ENCODE peak calls at places on chromosome 5, in six cellular contexts. One of them, this sample, is unnamed.

GRCh38 chr5:133944263-133945230 is 23.9 kb downstream of the C5orf15 start:
- DNase-seq in Peyer's patch: peak; percentile 81
- DNase-seq in ovary: no peak
- DNase-seq in H1: peak; percentile 85
- DNase-seq in mucosa of descending colon: peak; percentile 45
- DNase-seq in body of pancreas: peak; percentile 80
- DNase-seq in this sample: peak; percentile 69

GRCh38 chr5:146866263-146866662 is 12.3 kb downstream of the PPP2R2B start:
- DNase-seq in Peyer's patch: no peak
- DNase-seq in ovary: no peak
- DNase-seq in H1: no peak
- DNase-seq in mucosa of descending colon: no peak
- DNase-seq in body of pancreas: no peak
- DNase-seq in this sample: no peak

GRCh38 chr5:168377525-168377924 is 86.1 kb downstream of the WWC1 start:
- DNase-seq in Peyer's patch: no peak
- DNase-seq in ovary: no peak
- DNase-seq in H1: no peak
- DNase-seq in mucosa of descending colon: no peak
- DNase-seq in body of pancreas: no peak
- DNase-seq in this sample: no peak

GRCh38 chr5:122101636-122102285 is 23.7 kb upstream of the LOX start:
- DNase-seq in Peyer's patch: no peak
- DNase-seq in ovary: no peak
- DNase-seq in H1: no peak
- DNase-seq in mucosa of descending colon: peak; percentile 14
- DNase-seq in body of pancreas: peak; percentile 10
- DNase-seq in this sample: no peak

GRCh38 chr5:90099099-90099498 is 310.5 kb downstream of the CETN3 start:
- DNase-seq in Peyer's patch: no peak
- DNase-seq in ovary: no peak
- DNase-seq in H1: no peak
- DNase-seq in mucosa of descending colon: no peak
- DNase-seq in body of pancreas: no peak
- DNase-seq in this sample: no peak

GRCh38 chr5:34687269-34688011 is 31.3 kb downstream of the RAI14 start:
- DNase-seq in Peyer's patch: no peak
- DNase-seq in ovary: no peak
- DNase-seq in H1: no peak
- DNase-seq in mucosa of descending colon: peak; percentile 27
- DNase-seq in body of pancreas: peak; percentile 28
- DNase-seq in this sample: no peak

GRCh38 chr5:24773241-24773640 is 128.5 kb upstream of the CDH10 start:
- DNase-seq in Peyer's patch: no peak
- DNase-seq in ovary: no peak
- DNase-seq in H1: no peak
- DNase-seq in mucosa of descending colon: no peak
- DNase-seq in body of pancreas: no peak
- DNase-seq in this sample: no peak

GRCh38 chr5:77925503-77925902 is 149.4 kb upstream of the TBCA start:
- DNase-seq in Peyer's patch: no peak
- DNase-seq in ovary: no peak
- DNase-seq in H1: no peak
- DNase-seq in mucosa of descending colon: no peak
- DNase-seq in body of pancreas: no peak
- DNase-seq in this sample: no peak

GRCh38 chr5:69364414-69364813 is 4.9 kb downstream of the AK6 start:
- DNase-seq in Peyer's patch: no peak
- DNase-seq in ovary: no peak
- DNase-seq in H1: no peak
- DNase-seq in mucosa of descending colon: no peak
- DNase-seq in body of pancreas: no peak
- DNase-seq in this sample: no peak

GRCh38 chr5:169745441-169746146 is 108.5 kb downstream of the DOCK2 start:
- DNase-seq in Peyer's patch: no peak
- DNase-seq in ovary: peak; percentile 32
- DNase-seq in H1: no peak
- DNase-seq in mucosa of descending colon: no peak
- DNase-seq in body of pancreas: no peak
- DNase-seq in this sample: no peak

GRCh38 chr5:35198681-35199080 is 31.6 kb downstream of the PRLR start:
- DNase-seq in Peyer's patch: no peak
- DNase-seq in ovary: no peak
- DNase-seq in H1: no peak
- DNase-seq in mucosa of descending colon: no peak
- DNase-seq in body of pancreas: no peak
- DNase-seq in this sample: no peak

GRCh38 chr5:6680922-6681321 is 32.3 kb upstream of the TENT4A start:
- DNase-seq in Peyer's patch: no peak
- DNase-seq in ovary: no peak
- DNase-seq in H1: no peak
- DNase-seq in mucosa of descending colon: no peak
- DNase-seq in body of pancreas: no peak
- DNase-seq in this sample: no peak

GRCh38 chr5:78065663-78066062 is 228.8 kb downstream of the AP3B1 start:
- DNase-seq in Peyer's patch: no peak
- DNase-seq in ovary: no peak
- DNase-seq in H1: peak; percentile 52
- DNase-seq in mucosa of descending colon: no peak
- DNase-seq in body of pancreas: no peak
- DNase-seq in this sample: peak; percentile 45

GRCh38 chr5:142960309-142960696 is 190.1 kb downstream of the ARHGAP26 start:
- DNase-seq in Peyer's patch: no peak
- DNase-seq in ovary: no peak
- DNase-seq in H1: no peak
- DNase-seq in mucosa of descending colon: no peak
- DNase-seq in body of pancreas: no peak
- DNase-seq in this sample: no peak

GRCh38 chr5:146426853-146427618 is 20.1 kb upstream of the TCERG1 start:
- DNase-seq in Peyer's patch: no peak
- DNase-seq in ovary: no peak
- DNase-seq in H1: no peak
- DNase-seq in mucosa of descending colon: no peak
- DNase-seq in body of pancreas: no peak
- DNase-seq in this sample: no peak

GRCh38 chr5:148228392-148228984 is 9.8 kb upstream of the MARCOL start:
- DNase-seq in Peyer's patch: no peak
- DNase-seq in ovary: no peak
- DNase-seq in H1: no peak
- DNase-seq in mucosa of descending colon: no peak
- DNase-seq in body of pancreas: no peak
- DNase-seq in this sample: no peak

GRCh38 chr5:137461636-137462596 is 37.2 kb downstream of the SPOCK1 start:
- DNase-seq in Peyer's patch: no peak
- DNase-seq in ovary: no peak
- DNase-seq in H1: no peak
- DNase-seq in mucosa of descending colon: no peak
- DNase-seq in body of pancreas: no peak
- DNase-seq in this sample: no peak

GRCh38 chr5:154366353-154366752 is 79.4 kb upstream of the SAP30L start:
- DNase-seq in Peyer's patch: no peak
- DNase-seq in ovary: no peak
- DNase-seq in H1: no peak
- DNase-seq in mucosa of descending colon: no peak
- DNase-seq in body of pancreas: no peak
- DNase-seq in this sample: no peak

GRCh38 chr5:150291388-150292385 is 2.1 kb upstream of the CAMK2A start:
- DNase-seq in Peyer's patch: no peak
- DNase-seq in ovary: no peak
- DNase-seq in H1: no peak
- DNase-seq in mucosa of descending colon: no peak
- DNase-seq in body of pancreas: no peak
- DNase-seq in this sample: no peak

GRCh38 chr5:39955156-39955555 is 530.4 kb upstream of the DAB2 start:
- DNase-seq in Peyer's patch: no peak
- DNase-seq in ovary: no peak
- DNase-seq in H1: no peak
- DNase-seq in mucosa of descending colon: no peak
- DNase-seq in body of pancreas: no peak
- DNase-seq in this sample: no peak

GRCh38 chr5:133222979-133223378 is 171.2 kb downstream of the HSPA4 start:
- DNase-seq in Peyer's patch: no peak
- DNase-seq in ovary: no peak
- DNase-seq in H1: no peak
- DNase-seq in mucosa of descending colon: no peak
- DNase-seq in body of pancreas: no peak
- DNase-seq in this sample: no peak

GRCh38 chr5:96293966-96294886 is 138.8 kb downstream of the PCSK1 start:
- DNase-seq in Peyer's patch: no peak
- DNase-seq in ovary: no peak
- DNase-seq in H1: no peak
- DNase-seq in mucosa of descending colon: no peak
- DNase-seq in body of pancreas: peak; percentile 31
- DNase-seq in this sample: no peak
- H3K4me1 ChIP-seq in Peyer's patch: no peaks in the 10 kb centered on the region
- H3K4me1 ChIP-seq in ovary: no peaks in the 10 kb centered on the region
- H3K4me1 ChIP-seq in H1: no peaks in the 10 kb centered on the region
- H3K4me1 ChIP-seq in mucosa of descending colon: no peaks in the 10 kb centered on the region
- H3K4me1 ChIP-seq in body of pancreas: peaks cover 27% of the 10 kb centered on the region
- H3K4me1 ChIP-seq in this sample: no peaks in the 10 kb centered on the region

DNA sequence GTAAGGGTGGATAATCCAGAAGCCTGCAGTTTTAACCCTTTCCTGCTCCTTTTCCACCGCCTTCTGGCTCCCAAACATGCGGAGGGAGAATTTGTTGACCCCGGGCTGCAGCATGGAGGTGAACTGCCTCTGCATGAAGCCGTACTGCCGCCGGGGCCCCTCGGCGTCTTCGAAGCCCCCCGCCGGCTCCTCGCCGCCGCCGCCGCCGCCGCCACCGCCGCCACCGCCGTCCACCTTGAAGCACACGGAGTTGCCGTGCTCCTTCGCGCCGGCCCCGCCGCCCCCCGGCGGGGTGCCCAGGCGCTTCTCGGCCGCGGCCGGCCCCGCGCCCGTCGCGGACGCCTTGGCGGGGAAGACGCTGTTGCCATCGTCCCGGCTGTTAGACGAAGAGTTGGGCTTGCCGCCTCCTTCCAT is 493 bp downstream of the HCN1 start:
- DNase-seq in Peyer's patch: no peak
- DNase-seq in ovary: no peak
- DNase-seq in H1: peak; percentile 69
- DNase-seq in mucosa of descending colon: no peak
- DNase-seq in body of pancreas: no peak
- DNase-seq in this sample: no peak
- H3K4me3 ChIP-seq in Peyer's patch: no peak overlapping the region
- H3K4me3 ChIP-seq in ovary: no peak overlapping the region
- H3K4me3 ChIP-seq in H1: peak overlapping the region; percentile 76
- H3K4me3 ChIP-seq in mucosa of descending colon: no peak overlapping the region
- H3K4me3 ChIP-seq in body of pancreas: peak overlapping the region; percentile 65
- H3K4me3 ChIP-seq in this sample: no peak overlapping the region

GRCh38 chr5:72646467-72646866 is 139.3 kb upstream of the ZNF366 start:
- DNase-seq in Peyer's patch: no peak
- DNase-seq in ovary: no peak
- DNase-seq in H1: no peak
- DNase-seq in mucosa of descending colon: no peak
- DNase-seq in body of pancreas: no peak
- DNase-seq in this sample: no peak

GRCh38 chr5:72648511-72648910 is 141.3 kb upstream of the ZNF366 start:
- DNase-seq in Peyer's patch: no peak
- DNase-seq in ovary: no peak
- DNase-seq in H1: no peak
- DNase-seq in mucosa of descending colon: no peak
- DNase-seq in body of pancreas: no peak
- DNase-seq in this sample: no peak

GRCh38 chr5:72649449-72649848 is 142.2 kb upstream of the ZNF366 start:
- DNase-seq in Peyer's patch: no peak
- DNase-seq in ovary: no peak
- DNase-seq in H1: no peak
- DNase-seq in mucosa of descending colon: no peak
- DNase-seq in body of pancreas: no peak
- DNase-seq in this sample: no peak

GRCh38 chr5:72647806-72648205 is 140.6 kb upstream of the ZNF366 start:
- DNase-seq in Peyer's patch: no peak
- DNase-seq in ovary: no peak
- DNase-seq in H1: no peak
- DNase-seq in mucosa of descending colon: no peak
- DNase-seq in body of pancreas: no peak
- DNase-seq in this sample: peak; percentile 43

DNA sequence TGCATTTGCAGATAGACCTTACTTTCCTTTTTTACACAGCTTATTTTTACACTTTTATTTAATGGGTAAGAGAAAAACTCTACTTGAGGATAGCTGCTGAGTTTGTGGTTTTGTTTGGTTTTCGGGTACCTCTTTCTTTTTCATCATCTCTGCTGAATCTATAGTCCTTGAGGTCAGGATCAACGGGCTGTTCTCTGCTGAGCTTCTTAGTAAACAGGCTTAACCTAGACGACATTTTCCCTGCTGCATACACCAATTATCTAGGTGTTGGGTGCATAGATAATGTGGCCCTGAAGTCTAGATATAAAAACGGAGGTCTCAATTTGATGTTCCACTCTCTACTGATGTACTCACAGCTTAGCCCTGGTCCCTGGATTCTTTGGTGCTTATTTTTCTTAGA is 138.2 kb upstream of the ZNF366 start:
- DNase-seq in Peyer's patch: no peak
- DNase-seq in ovary: no peak
- DNase-seq in H1: no peak
- DNase-seq in mucosa of descending colon: no peak
- DNase-seq in body of pancreas: no peak
- DNase-seq in this sample: no peak
- H3K9me3 ChIP-seq in Peyer's patch: no peaks in the 10 kb centered on the region
- H3K9me3 ChIP-seq in ovary: no peaks in the 10 kb centered on the region
- H3K9me3 ChIP-seq in H1: no peaks in the 10 kb centered on the region
- H3K9me3 ChIP-seq in mucosa of descending colon: no peaks in the 10 kb centered on the region
- H3K9me3 ChIP-seq in body of pancreas: no peaks in the 10 kb centered on the region
- H3K9me3 ChIP-seq in this sample: no peaks in the 10 kb centered on the region

GRCh38 chr5:160185954-160186353 is 43.4 kb upstream of the FABP6 start:
- DNase-seq in Peyer's patch: no peak
- DNase-seq in ovary: no peak
- DNase-seq in H1: no peak
- DNase-seq in mucosa of descending colon: no peak
- DNase-seq in body of pancreas: no peak
- DNase-seq in this sample: no peak

GRCh38 chr5:160188151-160188967 is 40.9 kb upstream of the FABP6 start:
- DNase-seq in Peyer's patch: peak; percentile 70
- DNase-seq in ovary: peak; percentile 79
- DNase-seq in H1: peak; percentile 86
- DNase-seq in mucosa of descending colon: peak; percentile 65
- DNase-seq in body of pancreas: peak; percentile 80
- DNase-seq in this sample: peak; percentile 96

GRCh38 chr5:160187091-160187490 is 42.2 kb upstream of the FABP6 start:
- DNase-seq in Peyer's patch: no peak
- DNase-seq in ovary: no peak
- DNase-seq in H1: no peak
- DNase-seq in mucosa of descending colon: no peak
- DNase-seq in body of pancreas: no peak
- DNase-seq in this sample: no peak

GRCh38 chr5:160188968-160189319 is 40.4 kb upstream of the FABP6 start:
- DNase-seq in Peyer's patch: no peak
- DNase-seq in ovary: no peak
- DNase-seq in H1: no peak
- DNase-seq in mucosa of descending colon: no peak
- DNase-seq in body of pancreas: no peak
- DNase-seq in this sample: no peak

DNA sequence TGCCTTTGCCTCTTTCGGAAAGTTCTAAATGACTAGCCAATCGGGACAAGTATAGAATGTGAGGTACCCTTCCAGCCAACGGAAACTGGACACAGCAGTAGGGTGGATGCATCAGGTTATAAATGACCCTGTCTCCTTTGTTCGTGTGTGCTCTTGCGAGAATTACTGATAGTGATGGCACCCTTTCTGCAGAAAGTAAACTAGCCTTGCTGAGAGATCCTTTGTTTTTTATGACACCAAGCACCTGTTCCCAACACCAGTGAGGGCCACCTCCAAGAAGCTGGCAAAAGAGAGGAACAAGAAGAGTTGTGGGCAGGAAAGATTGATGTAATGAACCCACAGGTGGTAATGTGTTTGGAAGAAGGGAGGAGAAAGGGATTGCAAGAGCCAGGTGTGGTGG is 42.8 kb upstream of the FABP6 start:
- DNase-seq in Peyer's patch: no peak
- DNase-seq in ovary: no peak
- DNase-seq in H1: no peak
- DNase-seq in mucosa of descending colon: no peak
- DNase-seq in body of pancreas: no peak
- DNase-seq in this sample: no peak
- H3K4me1 ChIP-seq in Peyer's patch: no peaks in the 10 kb centered on the region
- H3K4me1 ChIP-seq in ovary: peaks cover 4% of the 10 kb centered on the region
- H3K4me1 ChIP-seq in H1: peaks cover 4% of the 10 kb centered on the region
- H3K4me1 ChIP-seq in mucosa of descending colon: no peaks in the 10 kb centered on the region
- H3K4me1 ChIP-seq in body of pancreas: peaks cover 14% of the 10 kb centered on the region
- H3K4me1 ChIP-seq in this sample: peaks cover 17% of the 10 kb centered on the region

This sample was measured in Caco-2.